ENCODE peak calls at places on chromosome 20, in four cellular contexts. One of them, this sample, is unnamed.

GRCh38 chr20:44123874-44124535 is 63.0 kb downstream of the JPH2 start:
- DNase-seq in nephron progenitor cell: no peak
- DNase-seq in BE2C: no peak
- DNase-seq in choroid plexus epithelial cell: no peak
- DNase-seq in this sample: no peak

GRCh38 chr20:47703748-47704147 is 81.5 kb downstream of the SULF2 start:
- DNase-seq in BE2C: no peak
- DNase-seq in nephron progenitor cell: no peak
- DNase-seq in choroid plexus epithelial cell: peak; percentile 34
- DNase-seq in this sample: no peak

GRCh38 chr20:32780749-32781402 is 18.7 kb downstream of the DNMT3B start:
- DNase-seq in BE2C: no peak
- DNase-seq in nephron progenitor cell: no peak
- DNase-seq in choroid plexus epithelial cell: no peak
- DNase-seq in this sample: peak; percentile 41

GRCh38 chr20:23257848-23258746 is 92.5 kb upstream of the NXT1 start:
- DNase-seq in BE2C: no peak
- DNase-seq in nephron progenitor cell: no peak
- DNase-seq in choroid plexus epithelial cell: peak; percentile 93
- DNase-seq in this sample: no peak

GRCh38 chr20:33796263-33796906 is 14.8 kb upstream of the CHMP4B start:
- DNase-seq in nephron progenitor cell: no peak
- DNase-seq in BE2C: no peak
- DNase-seq in choroid plexus epithelial cell: no peak
- DNase-seq in this sample: no peak

GRCh38 chr20:17518339-17519052 is 12.7 kb downstream of the BFSP1 start:
- DNase-seq in BE2C: peak; percentile 70
- DNase-seq in nephron progenitor cell: peak; percentile 15
- DNase-seq in choroid plexus epithelial cell: no peak
- DNase-seq in this sample: no peak

GRCh38 chr20:48866936-48867335 is 39.1 kb upstream of the PREX1 start:
- DNase-seq in nephron progenitor cell: no peak
- DNase-seq in choroid plexus epithelial cell: no peak
- DNase-seq in BE2C: no peak
- DNase-seq in this sample: no peak

GRCh38 chr20:1894471-1894950 is 696 bp upstream of the SIRPA start:
- DNase-seq in nephron progenitor cell: peak; percentile 73
- DNase-seq in BE2C: peak; percentile 39
- DNase-seq in choroid plexus epithelial cell: peak; percentile 61
- DNase-seq in this sample: peak; percentile 60

GRCh38 chr20:12925214-12925755 is 83.5 kb upstream of the SPTLC3 start:
- DNase-seq in nephron progenitor cell: peak; percentile 70
- DNase-seq in BE2C: peak; percentile 53
- DNase-seq in choroid plexus epithelial cell: peak; percentile 95
- DNase-seq in this sample: peak; percentile 56

GRCh38 chr20:34701405-34702085 is 2.6 kb upstream of the TP53INP2 start:
- DNase-seq in choroid plexus epithelial cell: no peak
- DNase-seq in nephron progenitor cell: no peak
- DNase-seq in BE2C: no peak
- DNase-seq in this sample: no peak

GRCh38 chr20:32972181-32973076 is 31.8 kb downstream of the SUN5 start:
- DNase-seq in BE2C: no peak
- DNase-seq in choroid plexus epithelial cell: peak; percentile 5
- DNase-seq in nephron progenitor cell: no peak
- DNase-seq in this sample: no peak

GRCh38 chr20:44217342-44218092 is 6.9 kb upstream of the OSER1 start:
- DNase-seq in BE2C: peak; percentile 87
- DNase-seq in nephron progenitor cell: peak; percentile 69
- DNase-seq in choroid plexus epithelial cell: peak; percentile 82
- DNase-seq in this sample: peak; percentile 64

GRCh38 chr20:33083544-33084340 is 4.3 kb downstream of the BPIFB4 start:
- DNase-seq in nephron progenitor cell: no peak
- DNase-seq in choroid plexus epithelial cell: no peak
- DNase-seq in BE2C: no peak
- DNase-seq in this sample: no peak

DNA sequence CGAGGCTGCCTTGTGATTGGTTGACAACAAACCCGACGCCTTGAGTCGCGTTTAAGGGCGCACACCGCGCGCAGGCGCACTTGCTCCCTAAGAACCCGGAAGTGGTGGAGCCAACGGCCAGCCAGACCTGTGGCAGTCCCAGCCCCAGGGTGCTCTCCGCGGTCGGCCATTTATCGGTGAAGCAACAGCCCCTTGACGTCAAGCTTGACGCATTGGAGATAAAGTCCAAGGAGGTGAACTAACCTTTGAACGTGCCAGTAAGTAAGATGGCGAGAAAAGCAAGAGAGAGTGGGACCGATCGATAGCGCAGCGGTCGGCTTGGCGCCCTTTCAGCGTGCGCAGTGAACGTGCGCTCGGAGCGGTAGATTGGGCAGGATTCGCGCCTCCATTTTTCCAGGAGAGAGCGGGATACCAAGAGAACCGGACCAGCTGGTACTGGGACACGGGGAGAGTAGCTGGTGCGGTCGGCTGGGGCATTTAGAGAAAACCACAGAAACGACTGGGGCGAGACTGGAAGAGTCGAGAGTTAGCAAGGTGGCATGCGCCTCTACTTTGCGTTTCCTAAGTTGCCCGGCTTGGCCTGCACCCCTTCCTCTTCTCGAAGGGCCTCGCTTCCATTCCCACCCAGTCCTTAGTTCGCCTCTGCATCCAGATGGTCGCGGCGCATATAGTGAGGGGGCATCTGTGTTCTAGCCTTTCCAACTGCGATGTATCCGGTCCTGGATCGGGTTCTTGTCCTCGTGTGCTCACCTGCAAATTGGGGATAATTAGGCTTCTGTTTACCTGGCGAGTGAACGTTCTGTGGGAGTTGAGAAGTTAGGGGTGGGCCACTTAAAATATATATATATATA is at the start of gene CSTF1:
- DNase-seq in BE2C: peak; percentile 99
- DNase-seq in nephron progenitor cell: peak; percentile 96
- DNase-seq in choroid plexus epithelial cell: peak; percentile 100
- DNase-seq in this sample: peak; percentile 96
- TF ChIP-seq CTCF in BE2C: no peak
- TF ChIP-seq CTCF in nephron progenitor cell: no peak
- TF ChIP-seq CTCF in choroid plexus epithelial cell: no peak
- TF ChIP-seq CTCF in this sample: no peak

GRCh38 chr20:6944292-6944691 is 176.8 kb downstream of the BMP2 start:
- DNase-seq in choroid plexus epithelial cell: no peak
- DNase-seq in BE2C: no peak
- DNase-seq in nephron progenitor cell: no peak
- DNase-seq in this sample: no peak

GRCh38 chr20:6942266-6942665 is 174.8 kb downstream of the BMP2 start:
- DNase-seq in nephron progenitor cell: no peak
- DNase-seq in choroid plexus epithelial cell: no peak
- DNase-seq in BE2C: no peak
- DNase-seq in this sample: no peak

DNA sequence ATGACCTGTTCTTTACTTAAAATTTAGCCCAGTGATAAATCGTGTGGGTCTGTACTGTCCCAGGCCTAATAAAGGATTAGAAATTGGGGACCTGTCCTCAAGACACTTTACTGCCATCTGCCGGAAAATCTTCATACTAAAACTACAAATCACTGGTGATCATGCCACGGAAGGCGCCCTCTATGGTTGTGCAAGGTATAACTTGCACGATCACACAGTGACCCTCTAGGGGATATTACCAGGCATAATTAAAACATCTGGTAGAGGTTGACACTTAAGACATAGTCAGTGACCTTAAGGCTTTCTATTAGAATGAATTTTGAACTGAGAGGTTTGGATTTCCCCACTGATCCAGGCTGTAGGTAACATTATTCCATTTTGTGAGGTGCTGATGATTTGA is 172.6 kb downstream of the BMP2 start:
- DNase-seq in choroid plexus epithelial cell: peak; percentile 22
- DNase-seq in BE2C: peak; percentile 23
- DNase-seq in nephron progenitor cell: peak; percentile 38
- DNase-seq in this sample: peak; percentile 8
- TF ChIP-seq CTCF in choroid plexus epithelial cell: peak; percentile 36
- TF ChIP-seq CTCF in BE2C: peak; percentile 45
- TF ChIP-seq CTCF in nephron progenitor cell: peak; percentile 60
- TF ChIP-seq CTCF in this sample: peak; percentile 58

GRCh38 chr20:21053002-21053762 is 53.0 kb downstream of the LINC00237 start:
- DNase-seq in nephron progenitor cell: peak; percentile 17
- DNase-seq in choroid plexus epithelial cell: no peak
- DNase-seq in BE2C: peak; percentile 42
- DNase-seq in this sample: peak; percentile 8
- TF ChIP-seq CTCF in nephron progenitor cell: no peak
- TF ChIP-seq CTCF in choroid plexus epithelial cell: no peak
- TF ChIP-seq CTCF in BE2C: peak; percentile 62
- TF ChIP-seq CTCF in this sample: no peak

DNA sequence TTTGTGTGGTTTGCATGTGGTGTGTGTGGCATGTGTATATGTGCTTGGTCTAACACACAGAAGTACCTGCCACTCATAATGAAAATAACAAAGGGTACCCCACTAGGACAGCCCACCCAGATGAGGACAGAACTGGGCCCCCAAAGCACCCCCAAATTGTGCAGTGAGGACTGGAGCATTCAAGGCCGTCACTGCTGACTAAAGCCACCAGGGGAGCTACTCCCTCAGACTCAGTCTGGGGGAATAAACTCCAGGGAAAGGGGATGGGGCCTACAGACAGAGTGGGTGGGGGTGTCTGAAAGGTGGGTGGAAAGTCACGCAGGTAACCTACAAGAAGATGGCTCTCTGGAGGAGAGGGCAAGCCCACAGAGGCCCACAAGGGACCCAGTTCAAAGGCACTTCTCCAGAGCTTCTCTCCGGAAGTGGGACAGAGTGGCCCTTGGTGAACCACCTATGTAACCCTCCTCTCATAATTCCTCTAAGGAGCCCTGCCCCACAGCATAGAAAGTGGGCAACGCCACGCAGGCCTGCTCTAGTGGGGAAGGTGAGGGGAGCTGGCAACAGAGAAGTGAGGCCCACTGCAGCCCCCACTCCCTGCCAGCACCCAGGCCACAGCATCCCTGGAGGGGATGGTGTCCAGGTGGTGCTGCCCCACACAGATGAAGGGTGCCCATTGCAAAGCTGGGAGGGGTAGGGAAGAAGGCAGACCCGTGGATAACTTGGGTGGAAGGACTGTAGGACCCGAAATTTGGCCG is 122.8 kb upstream of the MAFB start:
- DNase-seq in BE2C: no peak
- DNase-seq in nephron progenitor cell: no peak
- DNase-seq in choroid plexus epithelial cell: no peak
- DNase-seq in this sample: no peak
- TF ChIP-seq CTCF in BE2C: peak; percentile 19
- TF ChIP-seq CTCF in nephron progenitor cell: peak; percentile 0
- TF ChIP-seq CTCF in choroid plexus epithelial cell: peak; percentile 42
- TF ChIP-seq CTCF in this sample: no peak

GRCh38 chr20:57432874-57433491 is 41.8 kb downstream of the RBM38 start:
- DNase-seq in choroid plexus epithelial cell: no peak
- DNase-seq in BE2C: no peak
- DNase-seq in nephron progenitor cell: no peak
- DNase-seq in this sample: no peak

GRCh38 chr20:57433658-57434389 is 42.6 kb downstream of the RBM38 start:
- DNase-seq in choroid plexus epithelial cell: no peak
- DNase-seq in nephron progenitor cell: no peak
- DNase-seq in BE2C: no peak
- DNase-seq in this sample: no peak

GRCh38 chr20:57435498-57436222 is 44.5 kb downstream of the RBM38 start:
- DNase-seq in BE2C: peak; percentile 58
- DNase-seq in choroid plexus epithelial cell: peak; percentile 29
- DNase-seq in nephron progenitor cell: no peak
- DNase-seq in this sample: no peak

GRCh38 chr20:57435105-57435497 is 43.9 kb downstream of the RBM38 start:
- DNase-seq in nephron progenitor cell: no peak
- DNase-seq in choroid plexus epithelial cell: peak; percentile 12
- DNase-seq in BE2C: no peak
- DNase-seq in this sample: no peak

GRCh38 chr20:57434390-57434700 is 43.1 kb downstream of the RBM38 start:
- DNase-seq in nephron progenitor cell: no peak
- DNase-seq in choroid plexus epithelial cell: no peak
- DNase-seq in BE2C: no peak
- DNase-seq in this sample: no peak
- TF ChIP-seq CTCF in nephron progenitor cell: no peak
- TF ChIP-seq CTCF in choroid plexus epithelial cell: no peak
- TF ChIP-seq CTCF in BE2C: peak; percentile 38
- TF ChIP-seq CTCF in this sample: no peak

GRCh38 chr20:60224914-60225313 is 266.7 kb downstream of the CDH26 start:
- DNase-seq in BE2C: peak; percentile 34
- DNase-seq in choroid plexus epithelial cell: peak; percentile 2
- DNase-seq in nephron progenitor cell: peak; percentile 30
- DNase-seq in this sample: peak; percentile 35
- TF ChIP-seq CTCF in BE2C: peak; percentile 57
- TF ChIP-seq CTCF in choroid plexus epithelial cell: peak; percentile 39
- TF ChIP-seq CTCF in nephron progenitor cell: peak; percentile 50
- TF ChIP-seq CTCF in this sample: peak; percentile 63

DNA sequence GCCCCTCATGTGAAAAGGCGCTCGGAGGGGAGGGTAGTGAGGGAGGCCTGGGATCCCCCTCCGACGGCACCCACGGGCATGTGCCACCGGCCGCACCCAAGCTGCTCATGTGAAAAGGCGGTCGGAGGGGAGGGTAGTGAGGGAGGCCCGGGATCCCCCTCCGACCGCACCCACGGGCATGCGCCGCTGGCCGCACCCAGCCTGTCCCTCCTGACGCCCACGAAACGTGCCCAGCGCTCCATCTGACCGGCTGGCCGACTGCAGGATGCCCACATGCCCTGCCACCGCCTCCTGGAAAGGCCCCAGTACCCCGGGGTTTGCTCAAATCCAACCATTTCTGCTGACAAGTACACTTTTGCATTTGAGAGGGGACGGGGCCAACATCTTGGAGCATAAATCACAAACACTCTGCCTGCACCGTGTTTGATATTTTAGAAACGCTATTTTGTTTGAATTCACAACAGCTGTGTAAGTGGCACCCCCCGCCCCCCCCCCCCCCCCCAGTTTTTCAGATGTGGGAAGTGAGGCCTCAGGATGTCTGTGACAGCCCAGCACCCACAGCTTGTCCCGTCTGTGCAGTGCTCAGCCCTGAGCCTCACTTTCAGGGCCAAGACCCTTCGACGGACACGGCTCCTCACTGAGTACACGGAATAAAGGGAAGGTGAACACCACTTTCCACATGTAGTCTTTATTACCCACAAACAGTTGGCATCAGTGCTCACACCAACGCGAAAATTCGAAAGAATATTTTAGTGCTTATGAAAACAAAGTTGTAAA is 34.2 kb downstream of the SLC2A4RG start:
- DNase-seq in nephron progenitor cell: no peak
- DNase-seq in BE2C: no peak
- DNase-seq in choroid plexus epithelial cell: no peak
- DNase-seq in this sample: no peak
- TF ChIP-seq CTCF in nephron progenitor cell: no peak
- TF ChIP-seq CTCF in BE2C: no peak
- TF ChIP-seq CTCF in choroid plexus epithelial cell: no peak
- TF ChIP-seq CTCF in this sample: no peak